ENCODE peak calls at places on chromosomes 16 and 17, in nine cellular contexts. One of them, this sample, is unnamed.

GRCh38 chr17:322006-322780 is 30.4 kb downstream of the RPH3AL start:
- DNase-seq in CD4-positive, alpha-beta T cell: no peak
- DNase-seq in CD8-positive, alpha-beta T cell: no peak
- DNase-seq in fibroblast of lung: no peak
- DNase-seq in fibroblast of the aortic adventitia: no peak
- DNase-seq in adrenal gland: peak; percentile 6
- DNase-seq in endothelial cell: no peak
- DNase-seq in nephron progenitor cell: peak; percentile 29
- DNase-seq in transverse colon: no peak
- DNase-seq in this sample: no peak

GRCh38 chr17:10119203-10120112 is 78.9 kb downstream of the GAS7 start:
- DNase-seq in fibroblast of lung: no peak
- DNase-seq in CD4-positive, alpha-beta T cell: no peak
- DNase-seq in endothelial cell: no peak
- DNase-seq in fibroblast of the aortic adventitia: no peak
- DNase-seq in nephron progenitor cell: no peak
- DNase-seq in CD8-positive, alpha-beta T cell: no peak
- DNase-seq in adrenal gland: no peak
- DNase-seq in transverse colon: peak; percentile 77
- DNase-seq in this sample: peak; percentile 32

GRCh38 chr16:89633064-89633631 is 19.7 kb downstream of the DPEP1 start:
- DNase-seq in CD8-positive, alpha-beta T cell: no peak
- DNase-seq in fibroblast of the aortic adventitia: peak; percentile 59
- DNase-seq in nephron progenitor cell: no peak
- DNase-seq in transverse colon: peak; percentile 40
- DNase-seq in endothelial cell: no peak
- DNase-seq in adrenal gland: no peak
- DNase-seq in fibroblast of lung: peak; percentile 47
- DNase-seq in CD4-positive, alpha-beta T cell: no peak
- DNase-seq in this sample: no peak

GRCh38 chr16:57518922-57519321 is 17.4 kb downstream of the CCDC102A start:
- DNase-seq in fibroblast of lung: no peak
- DNase-seq in adrenal gland: no peak
- DNase-seq in CD8-positive, alpha-beta T cell: no peak
- DNase-seq in transverse colon: no peak
- DNase-seq in endothelial cell: no peak
- DNase-seq in fibroblast of the aortic adventitia: no peak
- DNase-seq in nephron progenitor cell: no peak
- DNase-seq in CD4-positive, alpha-beta T cell: no peak
- DNase-seq in this sample: no peak

GRCh38 chr16:28623172-28623711 is 13.4 kb upstream of the SULT1A1 start:
- DNase-seq in endothelial cell: no peak
- DNase-seq in transverse colon: peak; percentile 85
- DNase-seq in fibroblast of lung: no peak
- DNase-seq in adrenal gland: peak; percentile 51
- DNase-seq in nephron progenitor cell: no peak
- DNase-seq in fibroblast of the aortic adventitia: peak; percentile 11
- DNase-seq in CD8-positive, alpha-beta T cell: peak; percentile 32
- DNase-seq in CD4-positive, alpha-beta T cell: peak; percentile 46
- DNase-seq in this sample: peak; percentile 54

GRCh38 chr16:82639666-82640336 is 13.0 kb downstream of the CDH13 start:
- DNase-seq in nephron progenitor cell: peak; percentile 75
- DNase-seq in CD4-positive, alpha-beta T cell: peak; percentile 20
- DNase-seq in CD8-positive, alpha-beta T cell: peak; percentile 8
- DNase-seq in transverse colon: peak; percentile 65
- DNase-seq in adrenal gland: peak; percentile 33
- DNase-seq in fibroblast of lung: peak; percentile 65
- DNase-seq in endothelial cell: peak; percentile 76
- DNase-seq in fibroblast of the aortic adventitia: peak; percentile 56
- DNase-seq in this sample: no peak

GRCh38 chr17:42386784-42387183 is 1.5 kb downstream of the STAT3 start:
- DNase-seq in fibroblast of the aortic adventitia: peak; percentile 42
- DNase-seq in CD4-positive, alpha-beta T cell: no peak
- DNase-seq in adrenal gland: no peak
- DNase-seq in transverse colon: no peak
- DNase-seq in fibroblast of lung: no peak
- DNase-seq in endothelial cell: no peak
- DNase-seq in nephron progenitor cell: no peak
- DNase-seq in CD8-positive, alpha-beta T cell: no peak
- DNase-seq in this sample: no peak

GRCh38 chr16:56657555-56658430 is at the start of gene MT1F:
- DNase-seq in nephron progenitor cell: peak; percentile 72
- DNase-seq in fibroblast of the aortic adventitia: no peak
- DNase-seq in CD8-positive, alpha-beta T cell: peak; percentile 32
- DNase-seq in CD4-positive, alpha-beta T cell: peak; percentile 53
- DNase-seq in adrenal gland: peak; percentile 97
- DNase-seq in fibroblast of lung: peak; percentile 14
- DNase-seq in endothelial cell: no peak
- DNase-seq in transverse colon: peak; percentile 96
- DNase-seq in this sample: peak; percentile 45

GRCh38 chr16:89278441-89279240 is 61.1 kb downstream of the ZNF778 start:
- DNase-seq in fibroblast of the aortic adventitia: no peak
- DNase-seq in transverse colon: no peak
- DNase-seq in nephron progenitor cell: no peak
- DNase-seq in CD8-positive, alpha-beta T cell: no peak
- DNase-seq in fibroblast of lung: no peak
- DNase-seq in endothelial cell: no peak
- DNase-seq in CD4-positive, alpha-beta T cell: no peak
- DNase-seq in adrenal gland: no peak
- DNase-seq in this sample: no peak

GRCh38 chr17:2101448-2102257 is 46.8 kb downstream of the HIC1 start:
- DNase-seq in CD8-positive, alpha-beta T cell: no peak
- DNase-seq in adrenal gland: peak; percentile 76
- DNase-seq in transverse colon: peak; percentile 94
- DNase-seq in endothelial cell: no peak
- DNase-seq in fibroblast of lung: no peak
- DNase-seq in CD4-positive, alpha-beta T cell: peak; percentile 53
- DNase-seq in fibroblast of the aortic adventitia: no peak
- DNase-seq in nephron progenitor cell: no peak
- DNase-seq in this sample: no peak

GRCh38 chr16:66728117-66728787 is 23.2 kb downstream of the DYNC1LI2 start:
- DNase-seq in nephron progenitor cell: no peak
- DNase-seq in adrenal gland: peak; percentile 63
- DNase-seq in transverse colon: peak; percentile 22
- DNase-seq in endothelial cell: no peak
- DNase-seq in fibroblast of lung: peak; percentile 83
- DNase-seq in CD8-positive, alpha-beta T cell: no peak
- DNase-seq in fibroblast of the aortic adventitia: peak; percentile 84
- DNase-seq in CD4-positive, alpha-beta T cell: no peak
- DNase-seq in this sample: peak; percentile 60

GRCh38 chr17:40437095-40437732 is 6.0 kb upstream of the IGFBP4 start:
- DNase-seq in endothelial cell: no peak
- DNase-seq in CD4-positive, alpha-beta T cell: no peak
- DNase-seq in CD8-positive, alpha-beta T cell: no peak
- DNase-seq in nephron progenitor cell: no peak
- DNase-seq in transverse colon: no peak
- DNase-seq in fibroblast of the aortic adventitia: peak; percentile 57
- DNase-seq in adrenal gland: no peak
- DNase-seq in fibroblast of lung: peak; percentile 27
- DNase-seq in this sample: no peak

GRCh38 chr17:77798481-77798880 is 160.0 kb upstream of the TNRC6C start:
- DNase-seq in adrenal gland: no peak
- DNase-seq in endothelial cell: no peak
- DNase-seq in transverse colon: no peak
- DNase-seq in fibroblast of lung: no peak
- DNase-seq in CD8-positive, alpha-beta T cell: no peak
- DNase-seq in nephron progenitor cell: no peak
- DNase-seq in fibroblast of the aortic adventitia: no peak
- DNase-seq in CD4-positive, alpha-beta T cell: no peak
- DNase-seq in this sample: no peak

GRCh38 chr17:42928714-42929496 is 28.3 kb downstream of the G6PC1 start:
- DNase-seq in fibroblast of lung: peak; percentile 90
- DNase-seq in adrenal gland: peak; percentile 26
- DNase-seq in nephron progenitor cell: peak; percentile 21
- DNase-seq in endothelial cell: peak; percentile 51
- DNase-seq in transverse colon: peak; percentile 18
- DNase-seq in fibroblast of the aortic adventitia: peak; percentile 94
- DNase-seq in CD4-positive, alpha-beta T cell: peak; percentile 2
- DNase-seq in CD8-positive, alpha-beta T cell: no peak
- DNase-seq in this sample: peak; percentile 72

GRCh38 chr16:10663744-10664143 is 31.0 kb downstream of the TEKT5 start:
- DNase-seq in fibroblast of lung: no peak
- DNase-seq in nephron progenitor cell: no peak
- DNase-seq in transverse colon: no peak
- DNase-seq in CD4-positive, alpha-beta T cell: no peak
- DNase-seq in CD8-positive, alpha-beta T cell: no peak
- DNase-seq in fibroblast of the aortic adventitia: no peak
- DNase-seq in adrenal gland: no peak
- DNase-seq in endothelial cell: no peak
- DNase-seq in this sample: no peak

GRCh38 chr17:64154321-64155089 is 24.6 kb upstream of the ERN1 start:
- DNase-seq in nephron progenitor cell: no peak
- DNase-seq in transverse colon: no peak
- DNase-seq in fibroblast of the aortic adventitia: no peak
- DNase-seq in fibroblast of lung: no peak
- DNase-seq in CD4-positive, alpha-beta T cell: no peak
- DNase-seq in endothelial cell: no peak
- DNase-seq in adrenal gland: no peak
- DNase-seq in CD8-positive, alpha-beta T cell: no peak
- DNase-seq in this sample: no peak

GRCh38 chr17:73334771-73335513 is 23.1 kb upstream of the CDC42EP4 start:
- DNase-seq in CD4-positive, alpha-beta T cell: no peak
- DNase-seq in nephron progenitor cell: no peak
- DNase-seq in fibroblast of the aortic adventitia: no peak
- DNase-seq in transverse colon: peak; percentile 26
- DNase-seq in adrenal gland: no peak
- DNase-seq in endothelial cell: no peak
- DNase-seq in fibroblast of lung: no peak
- DNase-seq in CD8-positive, alpha-beta T cell: no peak
- DNase-seq in this sample: no peak

GRCh38 chr17:21680366-21680765 is 12.0 kb upstream of the KCNJ18 start:
- DNase-seq in CD8-positive, alpha-beta T cell: no peak
- DNase-seq in fibroblast of the aortic adventitia: no peak
- DNase-seq in nephron progenitor cell: no peak
- DNase-seq in adrenal gland: no peak
- DNase-seq in CD4-positive, alpha-beta T cell: no peak
- DNase-seq in fibroblast of lung: no peak
- DNase-seq in transverse colon: no peak
- DNase-seq in endothelial cell: no peak
- DNase-seq in this sample: no peak

GRCh38 chr17:9266769-9267168 is 245.5 kb downstream of the NTN1 start:
- DNase-seq in fibroblast of lung: no peak
- DNase-seq in fibroblast of the aortic adventitia: no peak
- DNase-seq in transverse colon: no peak
- DNase-seq in endothelial cell: no peak
- DNase-seq in adrenal gland: no peak
- DNase-seq in CD4-positive, alpha-beta T cell: no peak
- DNase-seq in CD8-positive, alpha-beta T cell: no peak
- DNase-seq in nephron progenitor cell: no peak
- DNase-seq in this sample: no peak

GRCh38 chr17:67376892-67377726 is at the start of gene PITPNC1:
- DNase-seq in endothelial cell: peak; percentile 83
- DNase-seq in transverse colon: peak; percentile 87
- DNase-seq in fibroblast of the aortic adventitia: peak; percentile 86
- DNase-seq in fibroblast of lung: peak; percentile 86
- DNase-seq in adrenal gland: peak; percentile 92
- DNase-seq in CD8-positive, alpha-beta T cell: peak; percentile 72
- DNase-seq in CD4-positive, alpha-beta T cell: peak; percentile 79
- DNase-seq in nephron progenitor cell: peak; percentile 88
- DNase-seq in this sample: peak; percentile 90
- TF ChIP-seq CTCF in endothelial cell: no peak
- TF ChIP-seq CTCF in transverse colon: no peak
- TF ChIP-seq CTCF in fibroblast of the aortic adventitia: peak; percentile 8
- TF ChIP-seq CTCF in fibroblast of lung: no peak
- TF ChIP-seq CTCF in adrenal gland: peak; percentile 8
- TF ChIP-seq CTCF in CD8-positive, alpha-beta T cell: no peak
- TF ChIP-seq CTCF in CD4-positive, alpha-beta T cell: no peak
- TF ChIP-seq CTCF in nephron progenitor cell: no peak
- TF ChIP-seq CTCF in this sample: peak; percentile 15

DNA sequence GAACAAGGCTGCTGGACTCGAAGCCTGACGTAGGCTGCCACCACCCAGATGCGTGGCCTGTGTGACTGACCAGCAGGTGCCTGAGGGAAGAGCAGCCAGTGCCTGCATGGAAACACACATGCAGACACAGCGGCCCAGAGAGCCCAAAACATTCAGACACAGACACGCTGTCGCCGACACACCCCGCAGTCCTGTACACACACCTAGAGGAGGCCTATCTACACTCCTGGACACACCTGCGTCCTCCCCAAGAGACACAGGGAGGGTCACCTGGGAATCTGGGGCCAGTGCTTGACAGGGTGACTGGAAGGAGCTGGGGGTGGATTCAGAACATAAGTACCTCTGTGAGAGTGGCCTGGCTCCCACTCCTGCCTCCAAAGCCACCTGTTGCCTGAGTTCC is 6.1 kb upstream of the TSPOAP1 start:
- DNase-seq in CD4-positive, alpha-beta T cell: no peak
- DNase-seq in nephron progenitor cell: no peak
- DNase-seq in CD8-positive, alpha-beta T cell: no peak
- DNase-seq in endothelial cell: no peak
- DNase-seq in fibroblast of lung: no peak
- DNase-seq in fibroblast of the aortic adventitia: no peak
- DNase-seq in transverse colon: no peak
- DNase-seq in adrenal gland: no peak
- DNase-seq in this sample: no peak
- TF ChIP-seq CTCF in CD4-positive, alpha-beta T cell: no peak
- TF ChIP-seq CTCF in nephron progenitor cell: no peak
- TF ChIP-seq CTCF in CD8-positive, alpha-beta T cell: no peak
- TF ChIP-seq CTCF in endothelial cell: no peak
- TF ChIP-seq CTCF in fibroblast of lung: no peak
- TF ChIP-seq CTCF in fibroblast of the aortic adventitia: no peak
- TF ChIP-seq CTCF in transverse colon: no peak
- TF ChIP-seq CTCF in adrenal gland: no peak
- TF ChIP-seq CTCF in this sample: no peak

GRCh38 chr17:28227278-28228108 is 91.5 kb upstream of the TMEM97 start:
- DNase-seq in endothelial cell: peak; percentile 79
- DNase-seq in transverse colon: peak; percentile 81
- DNase-seq in fibroblast of the aortic adventitia: no peak
- DNase-seq in CD8-positive, alpha-beta T cell: no peak
- DNase-seq in fibroblast of lung: peak; percentile 19
- DNase-seq in CD4-positive, alpha-beta T cell: no peak
- DNase-seq in adrenal gland: peak; percentile 93
- DNase-seq in nephron progenitor cell: peak; percentile 91
- DNase-seq in this sample: peak; percentile 53
- TF ChIP-seq CTCF in endothelial cell: no peak
- TF ChIP-seq CTCF in transverse colon: no peak
- TF ChIP-seq CTCF in fibroblast of the aortic adventitia: no peak
- TF ChIP-seq CTCF in CD8-positive, alpha-beta T cell: no peak
- TF ChIP-seq CTCF in fibroblast of lung: no peak
- TF ChIP-seq CTCF in CD4-positive, alpha-beta T cell: no peak
- TF ChIP-seq CTCF in adrenal gland: no peak
- TF ChIP-seq CTCF in nephron progenitor cell: no peak
- TF ChIP-seq CTCF in this sample: no peak

DNA sequence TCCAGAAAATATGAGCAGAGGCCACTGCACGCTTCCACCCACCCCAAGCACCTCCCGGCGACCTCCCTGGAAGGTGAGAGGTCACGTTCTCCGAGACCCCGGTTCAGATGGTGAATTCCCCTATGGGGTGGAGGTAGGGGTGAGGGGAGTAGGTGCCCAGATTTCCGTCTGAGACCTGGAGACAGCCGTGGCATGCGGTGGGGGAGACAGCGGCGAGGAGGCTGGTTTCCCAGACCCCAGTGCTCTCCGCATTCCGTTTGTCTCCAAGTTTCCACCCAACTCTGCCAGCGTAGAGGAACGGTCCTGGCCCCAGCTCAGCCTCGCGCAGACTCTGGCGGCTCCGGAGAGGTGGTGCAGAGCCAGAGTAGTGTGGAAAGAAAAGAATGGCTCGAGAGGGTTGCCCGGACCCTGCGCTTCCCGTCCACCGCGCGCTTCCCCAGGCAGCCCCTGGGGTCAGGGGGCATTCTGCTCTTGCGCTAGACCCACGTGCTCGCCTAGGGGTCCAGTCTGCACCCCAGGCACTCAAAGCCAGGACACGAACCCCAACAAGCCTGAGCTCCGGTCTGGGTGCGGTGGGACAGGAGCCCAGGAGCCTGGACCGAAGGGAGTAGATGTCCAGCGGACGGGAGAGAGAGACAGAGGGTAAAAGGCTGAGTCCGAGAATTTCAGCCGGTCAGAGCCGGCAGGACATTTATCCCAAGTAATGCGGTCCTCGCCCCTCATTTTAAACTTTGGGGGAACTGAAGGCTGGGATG is 3.9 kb downstream of the PMP22 start:
- DNase-seq in transverse colon: peak; percentile 49
- DNase-seq in endothelial cell: peak; percentile 66
- DNase-seq in CD4-positive, alpha-beta T cell: no peak
- DNase-seq in fibroblast of the aortic adventitia: peak; percentile 63
- DNase-seq in adrenal gland: peak; percentile 77
- DNase-seq in fibroblast of lung: peak; percentile 56
- DNase-seq in CD8-positive, alpha-beta T cell: no peak
- DNase-seq in nephron progenitor cell: peak; percentile 62
- DNase-seq in this sample: peak; percentile 33
- TF ChIP-seq CTCF in transverse colon: peak; percentile 13
- TF ChIP-seq CTCF in endothelial cell: peak; percentile 53
- TF ChIP-seq CTCF in CD4-positive, alpha-beta T cell: no peak
- TF ChIP-seq CTCF in fibroblast of the aortic adventitia: peak; percentile 54
- TF ChIP-seq CTCF in adrenal gland: peak; percentile 15
- TF ChIP-seq CTCF in fibroblast of lung: no peak
- TF ChIP-seq CTCF in CD8-positive, alpha-beta T cell: no peak
- TF ChIP-seq CTCF in nephron progenitor cell: peak; percentile 14
- TF ChIP-seq CTCF in this sample: no peak

This sample was measured in GM13977.